ENCODE peak calls at places on chromosomes 3 and 15, in six cellular contexts. F, L, Y, Z, U and O are unnamed samples.

GRCh38 chr15:46061002-46061401 is 426.2 kb downstream of the SQOR start:
- DNase-seq in Y (no peak), L (no peak), Z (no peak), F (no peak), U (no peak), O (no peak)

GRCh38 chr15:66925721-66926120 is 139.7 kb upstream of the SMAD3 start:
- DNase-seq in Y (no peak), L (no peak), F (no peak), U (no peak), Z (no peak), O (no peak)

GRCh38 chr3:156160653-156161052 is 40.3 kb downstream of the KCNAB1 start:
- DNase-seq in Y (no peak), U (peak), F (no peak), L (no peak), Z (no peak), O (no peak)

GRCh38 chr15:61830536-61831330 is 229.5 kb downstream of the VPS13C start:
- DNase-seq in Y (no peak), U (no peak), F (no peak), Z (no peak), L (no peak), O (no peak)

GRCh38 chr3:100160516-100160915 is 46.2 kb upstream of the FILIP1L start:
- DNase-seq in F (no peak), U (no peak), L (no peak), Y (no peak), Z (no peak), O (no peak)

GRCh38 chr15:65305144-65305758 is 774 bp downstream of the RNU5B-1 start:
- DNase-seq in Z (no peak), U (no peak), L (no peak), Y (no peak), F (no peak), O (no peak)

GRCh38 chr3:57927916-57928315 is 80.3 kb upstream of the FLNB start:
- DNase-seq in Y (no peak), F (no peak), L (peak), U (no peak), Z (no peak), O (peak)

GRCh38 chr3:69443554-69443953 is 57.7 kb upstream of the FRMD4B start:
- DNase-seq in Y (no peak), U (peak), F (no peak), Z (no peak), L (peak), O (peak)

GRCh38 chr3:188635258-188636038 is 481.5 kb downstream of the LPP start:
- DNase-seq in Y (peak), L (peak), U (peak), F (no peak), Z (no peak), O (peak)

GRCh38 chr3:100913870-100914654 is 79.2 kb downstream of the ABI3BP start:
- DNase-seq in U (peak), F (no peak), L (no peak), Y (no peak), Z (peak), O (peak)

GRCh38 chr3:120894285-120894684 is 13.7 kb upstream of the STXBP5L start:
- DNase-seq in Y (no peak), L (peak), F (no peak), Z (no peak), U (peak), O (peak)

GRCh38 chr15:80699981-80700380 is 4.9 kb downstream of the ABHD17C start:
- DNase-seq in Y (peak), U (peak), L (no peak), F (no peak), Z (no peak), O (no peak)

GRCh38 chr3:179958143-179958542 is 78.6 kb downstream of the PEX5L start:
- DNase-seq in U (no peak), Z (no peak), L (no peak), Y (no peak), F (no peak), O (no peak)

GRCh38 chr15:26357653-26358052 is 415.2 kb downstream of the GABRB3 start:
- DNase-seq in Y (no peak), L (no peak), F (no peak), U (no peak), Z (no peak), O (no peak)

GRCh38 chr3:70519913-70520659 is 207.6 kb upstream of the MDFIC2 start:
- DNase-seq in Y (no peak), F (no peak), U (peak), Z (no peak), L (no peak), O (no peak)

GRCh38 chr15:101242160-101242998 is 9.5 kb downstream of the CHSY1 start:
- DNase-seq in L (peak), Y (peak), U (peak), F (no peak), Z (peak), O (peak)

GRCh38 chr3:12875857-12876451 is 34.6 kb upstream of the RPL32 start:
- DNase-seq in L (no peak), F (no peak), Y (no peak), U (no peak), Z (no peak), O (peak)

GRCh38 chr3:14319654-14320182 is 82.7 kb upstream of the SLC6A6 start:
- DNase-seq in Z (no peak), U (peak), Y (peak), L (peak), F (no peak), O (peak)

GRCh38 chr3:13872451-13872850 is 7.4 kb downstream of the WNT7A start:
- DNase-seq in Y (no peak), Z (no peak), L (no peak), U (no peak), F (no peak), O (no peak)

DNA sequence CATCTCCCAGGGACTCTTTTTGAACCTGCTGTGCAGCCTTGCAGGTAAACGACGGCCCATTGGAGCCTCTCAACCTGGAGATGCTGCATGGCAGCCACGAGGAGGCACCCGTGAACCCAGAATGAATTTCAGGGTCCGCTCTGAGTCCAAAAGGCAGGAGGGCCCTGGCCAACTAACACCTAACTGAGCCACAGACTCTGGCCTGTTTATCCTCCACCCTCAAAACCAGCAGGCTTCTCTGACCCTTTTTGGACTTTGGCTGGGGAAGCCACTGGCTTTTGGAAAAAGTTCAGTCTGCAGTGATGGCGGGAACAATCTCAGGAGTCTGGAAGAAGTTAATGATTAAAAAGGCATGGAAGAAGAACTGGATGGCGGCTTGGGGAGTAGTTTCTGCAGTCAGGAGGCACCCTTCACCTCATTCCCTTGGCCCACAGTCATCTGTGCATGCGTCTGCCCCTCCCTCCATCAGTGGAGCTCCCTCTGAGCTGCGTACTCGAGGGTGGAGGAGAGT is 4.1 kb downstream of the PXYLP1 start:
- DNase-seq in U (no peak), F (no peak), Z (no peak), L (no peak), Y (no peak), O (no peak)
- TF ChIP-seq CTCF in U (no peak), F (no peak), Z (no peak), L (no peak), Y (peak), O (no peak)

DNA sequence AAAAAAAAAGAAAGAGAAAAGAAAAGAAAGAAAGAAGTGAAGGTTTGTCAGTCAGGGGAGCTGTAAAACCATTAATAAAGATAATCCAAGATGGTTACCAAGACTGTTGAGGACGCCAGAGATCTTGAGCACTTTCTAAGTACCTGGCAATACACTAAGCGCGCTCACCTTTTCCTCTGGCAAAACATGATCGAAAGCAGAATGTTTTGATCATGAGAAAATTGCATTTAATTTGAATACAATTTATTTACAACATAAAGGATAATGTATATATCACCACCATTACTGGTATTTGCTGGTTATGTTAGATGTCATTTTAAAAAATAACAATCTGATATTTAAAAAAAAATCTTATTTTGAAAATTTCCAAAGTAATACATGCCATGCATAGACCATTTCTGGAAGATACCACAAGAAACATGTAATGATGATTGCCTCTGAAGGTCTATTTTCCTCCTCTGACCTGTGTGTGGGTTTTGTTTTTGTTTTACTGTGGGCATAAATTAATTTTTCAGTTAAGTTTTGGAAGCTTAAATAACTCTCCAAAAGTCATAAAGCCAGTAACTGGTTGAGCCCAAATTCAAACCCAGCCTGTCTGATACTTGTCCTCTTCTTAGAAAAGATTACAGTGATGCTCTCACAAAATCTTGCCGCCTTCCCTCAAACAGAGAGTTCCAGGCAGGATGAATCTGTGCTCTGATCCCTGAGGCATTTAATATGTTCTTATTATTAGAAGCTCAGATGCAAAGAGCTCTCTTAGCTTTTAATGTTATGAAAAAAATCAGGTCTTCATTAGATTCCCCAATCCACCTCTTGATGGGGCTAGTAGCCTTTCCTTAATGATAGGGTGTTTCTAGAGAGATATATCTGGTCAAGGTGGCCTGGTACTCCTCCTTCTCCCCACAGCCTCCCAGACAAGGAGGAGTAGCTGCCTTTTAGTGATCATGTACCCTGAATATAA is 2.0 kb downstream of the B2M start:
- DNase-seq in L (peak), F (no peak), U (peak), Z (no peak), Y (peak), O (peak)
- H3K4me3 ChIP-seq in L (peak), F (no peak), U (peak), Z (peak), Y (peak), O (peak)

DNA sequence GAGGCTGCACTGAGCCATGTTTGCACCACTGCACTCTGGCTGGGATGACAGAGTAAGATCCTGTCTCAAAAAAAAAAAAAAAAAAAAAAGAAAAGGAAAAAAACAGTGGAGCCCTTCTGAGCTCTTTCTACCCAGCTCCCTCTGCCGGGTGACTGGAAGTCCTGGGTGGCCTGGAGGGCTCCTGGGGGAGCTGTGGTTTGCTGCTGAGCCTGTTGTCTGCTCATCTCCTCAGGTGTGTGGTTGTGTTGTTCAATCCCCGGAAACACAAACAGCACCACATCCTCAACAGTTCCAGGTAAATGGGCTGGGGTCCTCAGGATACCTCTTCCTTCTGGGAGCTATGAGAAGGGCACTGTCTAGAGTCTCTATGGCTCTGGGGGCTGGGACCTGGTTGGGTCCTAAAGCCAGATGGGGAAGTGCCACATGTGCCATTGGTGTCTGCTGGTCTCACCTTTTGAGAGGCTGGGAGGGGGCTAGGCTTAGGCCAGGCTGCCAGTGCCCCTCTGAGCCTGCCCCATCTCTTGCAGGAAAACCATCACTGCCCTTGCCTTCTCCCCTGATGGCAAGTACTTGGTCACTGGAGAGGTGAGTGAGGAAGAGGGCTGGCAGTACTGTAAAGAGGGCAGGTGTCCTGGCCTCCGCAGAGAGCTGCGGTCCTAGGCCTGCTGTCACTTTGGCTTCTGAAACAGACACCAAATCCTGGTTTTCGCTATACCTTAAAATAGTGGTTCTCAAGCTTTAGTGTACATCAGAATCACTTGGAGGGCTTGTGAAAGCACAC is 17.1 kb upstream of the JMJD7 start:
- DNase-seq in Z (no peak), F (no peak), L (no peak), Y (no peak), U (no peak), O (no peak)
- TF ChIP-seq CTCF in Z (no peak), F (no peak), L (peak), Y (no peak), U (no peak), O (no peak)

DNA sequence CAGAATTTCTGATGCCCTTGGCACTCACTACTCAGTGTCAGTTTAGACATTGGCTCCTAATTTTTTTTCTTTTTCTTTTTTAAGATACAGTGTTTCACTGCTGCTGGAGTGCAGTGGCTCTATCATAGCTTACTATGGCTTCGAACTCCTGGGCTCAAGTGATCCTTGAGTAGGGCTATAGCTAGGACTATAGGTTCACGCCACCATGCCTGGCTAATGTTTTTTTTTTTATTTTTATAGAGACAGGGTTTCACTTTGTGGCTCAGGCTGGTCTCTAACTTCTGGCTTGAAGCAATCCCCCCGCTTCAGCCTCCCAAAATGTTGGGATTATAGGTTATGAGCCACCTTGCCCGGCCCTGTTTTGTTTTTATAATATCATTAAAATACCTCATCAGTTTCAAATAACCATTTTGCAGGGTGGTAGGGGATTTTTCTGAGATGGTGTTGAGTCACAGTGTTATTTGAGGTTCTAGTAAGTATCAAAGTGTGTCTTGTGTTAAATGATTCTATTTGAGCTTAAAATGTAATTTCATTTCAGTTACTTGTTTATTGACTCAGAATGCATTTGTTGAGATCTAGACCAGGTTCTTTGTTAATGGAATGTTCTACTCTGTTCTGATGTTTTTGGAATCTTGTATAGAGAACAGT is 7.0 kb downstream of the FNDC3B start:
- DNase-seq in Z (no peak), Y (peak), F (no peak), L (no peak), U (no peak), O (no peak)
- H3K4me3 ChIP-seq in Z (no peak), Y (no peak), F (no peak), L (no peak), U (no peak), O (peak)

DNA sequence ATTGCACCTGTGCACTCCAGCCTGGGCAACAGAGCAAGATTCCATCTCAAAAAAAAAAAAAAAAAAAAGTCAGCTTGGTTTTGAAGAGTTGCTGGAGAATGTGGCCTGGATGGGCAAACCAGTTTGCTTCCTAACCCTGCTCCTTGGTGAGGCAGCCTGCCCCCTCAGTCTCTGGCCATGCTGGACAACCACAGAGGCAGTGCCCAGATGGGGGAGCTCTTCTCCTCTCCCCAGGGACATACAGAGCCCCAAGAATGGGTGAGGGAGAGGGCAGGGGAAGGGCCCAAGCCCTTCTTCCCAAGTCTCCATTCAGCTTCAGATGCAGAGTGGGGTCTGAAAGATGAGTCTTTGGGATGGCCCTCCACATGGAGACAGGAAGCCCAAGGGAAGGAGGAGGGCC is 27.9 kb downstream of the CD276 start:
- DNase-seq in Z (no peak), F (no peak), Y (no peak), U (no peak), L (no peak), O (no peak)
- TF ChIP-seq CTCF in Z (no peak), F (no peak), Y (peak), U (peak), L (peak), O (peak)

GRCh38 chr15:43185161-43186002 is at the start of gene CCNDBP1:
- DNase-seq in U (peak), L (peak), F (peak), Z (peak), Y (peak), O (peak)

GRCh38 chr15:43186003-43186353 is 775 bp downstream of the CCNDBP1 start:
- DNase-seq in L (peak), Y (no peak), F (peak), U (no peak), Z (no peak), O (no peak)

GRCh38 chr15:43183270-43183669 is 1.9 kb upstream of the CCNDBP1 start:
- DNase-seq in U (no peak), F (no peak), Z (no peak), Y (no peak), L (no peak), O (no peak)

GRCh38 chr15:43187544-43188155 is 2.4 kb downstream of the CCNDBP1 start:
- DNase-seq in Z (no peak), U (peak), F (no peak), Y (peak), L (peak), O (peak)

GRCh38 chr15:43184407-43185160 is 619 bp upstream of the CCNDBP1 start:
- DNase-seq in Z (no peak), F (no peak), L (no peak), Y (no peak), U (no peak), O (no peak)
- H3K4me3 ChIP-seq in Z (peak), F (no peak), L (peak), Y (peak), U (peak), O (peak)

DNA sequence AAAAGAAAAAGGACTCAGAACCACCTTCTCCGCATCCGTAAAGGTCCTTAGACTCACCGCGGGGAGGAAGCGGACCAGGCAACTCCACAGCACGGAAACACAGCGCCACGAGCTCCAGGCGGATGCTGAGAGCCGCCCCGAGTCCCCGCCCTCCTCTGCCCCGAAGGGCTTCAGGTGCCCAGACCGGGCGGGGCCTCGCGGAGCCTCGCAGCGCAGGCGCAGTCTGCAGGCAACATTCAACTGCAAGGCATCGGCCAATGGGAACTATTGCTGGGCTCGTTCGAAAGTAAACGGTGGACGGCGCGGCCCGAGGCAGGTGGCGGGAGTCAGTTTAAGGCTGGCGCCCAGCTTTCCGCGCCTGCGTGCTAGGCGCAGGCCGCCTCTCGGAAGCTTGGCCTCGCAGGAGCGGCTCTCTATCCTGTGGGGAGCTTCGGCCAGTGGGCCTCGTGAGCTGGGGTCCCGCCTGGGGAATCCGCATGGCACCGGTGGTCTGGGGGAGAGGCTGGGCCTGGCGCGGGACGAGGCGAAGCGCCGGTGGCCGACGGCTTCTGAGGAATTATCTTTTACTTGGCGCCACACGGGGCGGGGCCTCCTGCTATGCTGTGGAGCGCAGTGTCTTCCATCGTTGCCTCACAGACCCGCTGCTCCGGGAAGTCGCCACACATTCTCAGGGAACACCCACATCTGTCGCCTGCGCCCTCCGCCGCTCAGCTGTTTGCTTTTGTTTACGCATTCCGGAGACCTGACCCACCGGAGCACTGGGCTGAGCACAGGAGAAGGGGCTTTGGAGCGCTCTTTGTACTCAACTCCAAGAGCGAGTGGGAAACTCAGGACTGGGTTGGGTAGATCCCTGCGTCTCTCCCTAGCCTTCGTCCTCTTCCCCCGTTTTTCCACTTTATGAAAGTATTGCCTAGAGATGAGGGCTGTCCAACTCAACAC is at the start of gene TRIM59:
- DNase-seq in U (peak), Y (peak), F (peak), L (peak), Z (peak), O (peak)
- TF ChIP-seq CTCF in U (peak), Y (peak), F (no peak), L (no peak), Z (no peak), O (no peak)

GRCh38 chr3:48232734-48233133 is 8.2 kb upstream of the ZNF589 start:
- DNase-seq in Z (peak), L (peak), Y (peak), F (peak), U (peak), O (peak)
- H3K4me3 ChIP-seq in Z (no peak), L (no peak), Y (no peak), F (no peak), U (no peak), O (no peak)

DNA sequence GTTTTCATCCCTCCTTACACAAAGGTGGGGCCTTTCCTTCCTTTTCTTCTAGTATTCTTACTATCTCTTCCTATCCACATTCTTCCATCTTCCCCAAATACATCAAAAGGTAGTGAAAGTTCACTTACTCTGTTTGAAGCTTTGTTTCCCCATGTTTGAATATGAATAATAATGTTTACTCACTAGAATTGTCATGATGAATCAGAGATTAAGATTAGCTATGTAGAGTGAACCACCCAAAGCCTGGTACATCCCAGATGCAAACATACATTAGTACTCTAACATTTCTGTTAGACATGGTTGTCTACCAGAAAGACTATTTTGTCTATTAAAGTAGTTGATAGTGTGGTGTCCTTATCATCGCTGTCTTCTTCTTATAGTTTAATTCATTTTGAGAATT is 327.1 kb upstream of the TBC1D5 start:
- DNase-seq in Z (no peak), L (no peak), F (no peak), Y (peak), U (no peak), O (no peak)
- TF ChIP-seq CTCF in Z (no peak), L (no peak), F (no peak), Y (no peak), U (no peak), O (no peak)